ENCODE peak calls at places on chromosomes 13 and 19, in seven cellular contexts. W, L, B, E, Z, Y and C are unnamed samples.

GRCh38 chr19:48506138-48506733 is 5.4 kb downstream of the LMTK3 start:
- DNase-seq in E (no peak), B (peak; percentile 65), L (peak; percentile 68), Y (no peak), Z (no peak), W (no peak), C (peak; percentile 74)

GRCh38 chr13:19606152-19606551 is 27.3 kb upstream of the MPHOSPH8 start:
- DNase-seq in E (no peak), Y (no peak), W (no peak), L (peak; percentile 11), Z (no peak), B (peak; percentile 22), C (no peak)

GRCh38 chr13:45180713-45181601 is 19.9 kb downstream of the KCTD4 start:
- DNase-seq in L (no peak), Z (no peak), W (no peak), B (no peak), E (no peak), Y (no peak), C (no peak)

GRCh38 chr19:1247747-1248453 is 483 bp upstream of the MIDN start:
- DNase-seq in B (peak; percentile 83), Y (peak; percentile 73), L (peak; percentile 51), Z (no peak), E (no peak), W (no peak), C (no peak)

GRCh38 chr19:48560095-48560530 is 8.1 kb downstream of the SULT2B1 start:
- DNase-seq in L (no peak), Y (no peak), B (peak; percentile 23), W (no peak), E (no peak), Z (no peak), C (no peak)

GRCh38 chr19:32874605-32875004 is 5.0 kb upstream of the SLC7A9 start:
- DNase-seq in B (no peak), Y (no peak), W (no peak), L (no peak), Z (no peak), E (no peak), C (no peak)

GRCh38 chr13:107205318-107206112 is 637.6 kb upstream of the ARGLU1 start:
- DNase-seq in L (peak; percentile 42), Y (peak; percentile 77), B (peak; percentile 72), W (peak; percentile 79), E (peak; percentile 59), Z (no peak), C (peak; percentile 67)

GRCh38 chr13:113981201-113981605 is 7.3 kb upstream of the C13orf46 start:
- DNase-seq in L (no peak), Z (peak; percentile 42), B (no peak), W (no peak), Y (peak; percentile 98), E (no peak), C (no peak)

GRCh38 chr13:93767917-93768422 is 541.4 kb downstream of the GPC6 start:
- DNase-seq in Z (peak; percentile 60), L (no peak), E (no peak), B (no peak), W (no peak), Y (no peak), C (no peak)

GRCh38 chr13:42211704-42212103 is 60.2 kb upstream of the AKAP11 start:
- DNase-seq in W (no peak), L (peak; percentile 11), Y (no peak), E (no peak), Z (no peak), B (peak; percentile 7), C (no peak)

GRCh38 chr19:40609561-40610395 is 8.6 kb downstream of the LTBP4 start:
- DNase-seq in Y (peak; percentile 96), B (peak; percentile 84), E (peak; percentile 92), Z (no peak), W (peak; percentile 89), L (peak; percentile 73), C (peak; percentile 95)

GRCh38 chr19:29947871-29948270 is 5.8 kb downstream of the URI1 start:
- DNase-seq in Y (no peak), E (no peak), L (no peak), W (no peak), B (no peak), Z (no peak), C (no peak)

GRCh38 chr13:93577105-93577504 is 350.5 kb downstream of the GPC6 start:
- DNase-seq in E (no peak), B (no peak), Z (no peak), W (no peak), L (no peak), Y (no peak), C (no peak)

GRCh38 chr13:33723772-33724435 is 94.0 kb upstream of the RFC3 start:
- DNase-seq in E (peak; percentile 72), B (peak; percentile 94), L (peak; percentile 92), Y (peak; percentile 82), W (peak; percentile 84), Z (peak; percentile 52), C (peak; percentile 62)

GRCh38 chr19:5157186-5157585 is 183.4 kb downstream of the PTPRS start:
- DNase-seq in Z (no peak), B (no peak), L (no peak), W (no peak), E (no peak), Y (no peak), C (no peak)

GRCh38 chr13:80204642-80205041 is 136.3 kb downstream of the SPRY2 start:
- DNase-seq in E (no peak), B (no peak), Y (no peak), W (no peak), Z (no peak), L (no peak), C (no peak)

GRCh38 chr13:101565327-101565726 is 112.9 kb downstream of the ITGBL1 start:
- DNase-seq in E (no peak), Z (no peak), L (no peak), B (no peak), Y (no peak), W (no peak), C (no peak)

GRCh38 chr19:16998635-16999194 is 27.9 kb downstream of the CPAMD8 start:
- DNase-seq in Y (no peak), W (no peak), E (no peak), L (no peak), Z (no peak), B (no peak), C (no peak)
- TF ChIP-seq CTCF in Y (no peak), W (no peak), E (no peak), L (no peak), Z (no peak), B (no peak), C (no peak)

GRCh38 chr13:43359536-43359935 is 336.1 kb downstream of the DNAJC15 start:
- DNase-seq in Y (no peak), W (no peak), E (no peak), Z (no peak), L (no peak), B (no peak), C (no peak)

GRCh38 chr13:43354147-43354945 is 331.0 kb downstream of the DNAJC15 start:
- DNase-seq in Z (no peak), W (no peak), E (no peak), B (no peak), Y (no peak), L (no peak), C (no peak)

GRCh38 chr13:43357435-43358065 is 334.2 kb downstream of the DNAJC15 start:
- DNase-seq in E (no peak), Y (no peak), Z (no peak), B (no peak), L (no peak), W (peak; percentile 65), C (no peak)

GRCh38 chr13:43355774-43356173 is 332.4 kb downstream of the DNAJC15 start:
- DNase-seq in Y (no peak), B (no peak), E (no peak), W (no peak), Z (no peak), L (no peak), C (no peak)

DNA sequence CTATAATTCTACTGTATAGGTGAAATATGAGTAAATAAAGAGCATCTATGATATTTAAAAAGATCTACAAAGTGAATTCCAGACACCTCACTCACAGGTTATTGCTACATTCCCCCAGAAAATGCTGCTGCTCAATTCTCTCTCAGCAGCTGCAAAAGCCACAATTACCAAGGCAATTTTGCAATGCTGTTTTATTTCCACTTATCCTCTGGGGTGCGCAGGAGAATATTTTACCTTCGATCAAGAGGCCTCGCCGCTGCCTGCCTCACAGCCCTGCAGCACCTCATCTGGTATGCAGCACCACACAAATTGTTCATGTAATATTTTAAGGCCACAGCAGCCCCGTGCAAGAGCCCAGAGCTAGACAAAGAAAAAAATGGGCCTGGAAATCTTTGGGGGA is 333.2 kb downstream of the DNAJC15 start:
- DNase-seq in W (no peak), B (no peak), L (no peak), Z (no peak), Y (no peak), E (no peak), C (no peak)
- TF ChIP-seq CTCF in W (no peak), B (no peak), L (no peak), Z (no peak), Y (no peak), E (no peak), C (no peak)

DNA sequence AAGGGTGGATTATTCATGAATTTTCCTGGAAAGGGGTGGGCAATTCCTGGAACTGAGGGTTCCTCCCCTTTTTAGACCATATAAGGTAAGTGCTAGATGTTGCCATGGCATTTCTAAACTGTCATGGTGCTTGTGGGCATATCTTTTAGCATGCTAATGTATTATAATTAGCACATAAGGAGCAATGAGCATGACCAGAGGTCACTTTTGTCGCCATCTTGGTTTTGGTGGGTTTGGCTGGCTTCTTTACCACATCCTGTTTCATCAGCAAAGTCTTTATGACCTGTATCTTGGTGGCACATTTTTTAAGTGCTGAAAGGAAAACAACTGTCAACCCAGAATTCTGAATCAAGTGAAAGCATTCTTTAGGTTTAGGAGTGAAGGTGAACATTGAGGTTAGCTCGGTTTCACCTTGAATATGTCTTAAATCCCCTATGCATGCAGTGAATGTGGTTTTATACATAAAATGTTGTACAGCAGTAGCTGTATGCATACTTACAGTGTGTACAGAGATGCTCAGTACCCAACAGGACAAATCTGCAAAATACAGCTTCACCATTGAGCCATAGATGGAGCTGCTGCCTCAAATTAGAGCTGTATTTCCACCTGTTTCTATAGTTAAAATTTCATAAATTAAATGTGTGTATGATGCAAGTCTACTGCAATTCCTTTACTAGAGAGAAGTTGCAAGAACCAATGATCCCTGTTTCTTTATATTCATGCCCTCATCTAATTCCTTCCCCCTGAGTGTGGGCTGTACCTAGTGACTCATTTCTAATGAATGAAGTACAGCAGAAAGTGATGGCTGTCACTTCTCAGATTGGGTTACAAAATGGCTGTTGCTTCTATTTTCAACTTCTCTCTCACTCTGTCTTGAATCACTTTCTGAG is 25.3 kb upstream of the IGSF23 start:
- DNase-seq in Y (no peak), W (no peak), L (peak; percentile 96), Z (peak; percentile 89), E (no peak), B (peak; percentile 89), C (no peak)
- TF ChIP-seq CTCF in Y (no peak), W (peak; percentile 34), L (peak; percentile 51), Z (no peak), E (no peak), B (peak; percentile 44), C (no peak)

DNA sequence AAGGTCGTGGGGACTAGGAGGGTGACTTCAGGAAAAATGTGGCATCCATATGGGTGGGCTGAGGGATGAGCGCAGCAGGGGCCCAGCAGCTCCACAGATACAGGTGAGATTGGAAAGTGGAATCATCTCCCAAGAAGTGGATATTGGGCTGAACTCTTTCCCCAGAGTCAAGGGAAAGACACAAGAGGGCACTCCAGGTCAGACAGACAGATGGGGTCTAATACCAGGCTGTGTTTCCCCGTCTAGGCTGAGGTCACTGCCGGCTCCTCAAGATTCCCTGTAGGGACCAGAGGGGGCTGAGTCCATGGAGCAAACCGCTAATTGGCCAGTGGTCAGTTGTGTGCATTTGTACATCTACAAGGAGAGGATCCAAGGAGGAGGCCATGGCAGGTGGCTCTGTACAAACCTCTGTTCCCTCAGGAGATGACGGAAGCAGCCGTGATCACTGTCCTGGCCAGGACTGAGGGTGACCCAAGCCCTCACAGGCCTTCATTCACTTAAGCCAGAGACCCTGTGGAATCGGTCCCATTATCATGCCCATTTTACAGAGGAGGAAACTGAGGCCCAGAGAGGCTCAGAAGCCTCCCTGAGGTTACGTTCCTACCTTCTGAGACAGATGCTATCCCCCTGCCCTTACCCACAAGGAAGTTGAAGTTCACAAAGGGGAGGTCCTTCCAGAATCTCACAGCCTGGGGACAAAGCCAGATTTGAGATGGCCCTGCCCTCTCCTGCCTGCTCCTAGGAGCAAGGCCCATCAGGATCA is 14.9 kb upstream of the IGLON5 start:
- DNase-seq in Y (no peak), L (no peak), E (no peak), W (no peak), Z (no peak), B (no peak), C (no peak)
- TF ChIP-seq CTCF in Y (no peak), L (no peak), E (no peak), W (peak; percentile 16), Z (no peak), B (no peak), C (no peak)